ENCODE peak calls at places on chromosomes 16 and 17, in ten cellular contexts. V, O, T, B, Z, M, C, J, A and L are unnamed samples.

GRCh38 chr16:50369133-50369804 is 481 bp upstream of the BRD7 start:
- DNase-seq in V (no peak), O (no peak), T (no peak), B (no peak), Z (no peak), M (no peak), C (no peak), J (no peak), A (no peak), L (no peak)

GRCh38 chr17:82839617-82840292 is at the start of gene ZNF750:
- DNase-seq in V (no peak), O (no peak), T (no peak), B (no peak), Z (no peak), M (no peak), C (no peak), J (no peak), A (no peak), L (no peak)

GRCh38 chr17:57257213-57257873 is 1.0 kb downstream of the MSI2 start:
- DNase-seq in V (peak), O (peak), T (no peak), B (no peak), Z (no peak), M (no peak), C (peak), J (no peak), A (no peak), L (no peak)

GRCh38 chr17:38589462-38590114 is 16.2 kb downstream of the SRCIN1 start:
- DNase-seq in V (no peak), O (no peak), T (no peak), B (no peak), Z (no peak), M (no peak), C (no peak), J (no peak), A (no peak), L (no peak)

GRCh38 chr17:15740570-15741120 is 8.6 kb downstream of the TBC1D26 start:
- DNase-seq in V (no peak), O (no peak), T (no peak), B (no peak), Z (no peak), M (no peak), C (no peak), J (no peak), A (no peak), L (no peak)

GRCh38 chr17:50161911-50162288 is 3.9 kb upstream of the SGCA start:
- DNase-seq in V (no peak), O (no peak), T (no peak), B (no peak), Z (no peak), M (no peak), C (no peak), J (peak), A (no peak), L (no peak)

GRCh38 chr17:35094902-35095301 is 24.8 kb downstream of the RAD51D start:
- DNase-seq in V (peak), O (peak), T (no peak), B (peak), Z (no peak), M (no peak), C (no peak), J (no peak), A (no peak), L (no peak)

GRCh38 chr16:15972046-15972868 is 22.8 kb downstream of the ABCC1 start:
- DNase-seq in V (no peak), O (peak), T (no peak), B (no peak), Z (no peak), M (no peak), C (no peak), J (no peak), A (no peak), L (no peak)

GRCh38 chr16:3328104-3328503 is 22.8 kb downstream of the ZNF75A start:
- DNase-seq in V (no peak), O (no peak), T (no peak), B (no peak), Z (no peak), M (no peak), C (no peak), J (no peak), A (no peak), L (no peak)

GRCh38 chr16:22727285-22728166 is 86.4 kb upstream of the HS3ST2 start:
- DNase-seq in V (no peak), O (no peak), T (no peak), B (no peak), Z (no peak), M (no peak), C (no peak), J (no peak), A (no peak), L (no peak)

GRCh38 chr17:77089118-77089477 is 51.7 kb upstream of the SEC14L1 start:
- DNase-seq in V (peak), O (no peak), T (peak), B (no peak), Z (no peak), M (no peak), C (no peak), J (no peak), A (no peak), L (no peak)

GRCh38 chr16:724188-725040 is 1.8 kb downstream of the CCDC78 start:
- DNase-seq in V (no peak), O (no peak), T (no peak), B (no peak), Z (no peak), M (no peak), C (no peak), J (no peak), A (no peak), L (no peak)

GRCh38 chr16:68902376-68903345 is 59.3 kb downstream of the TANGO6 start:
- DNase-seq in V (peak), O (peak), T (no peak), B (peak), Z (peak), M (no peak), C (no peak), J (no peak), A (no peak), L (peak)

GRCh38 chr16:79307214-79307613 is 293.3 kb downstream of the MAF start:
- DNase-seq in V (no peak), O (no peak), T (no peak), B (no peak), Z (no peak), M (peak), C (no peak), J (peak), A (no peak), L (peak)

GRCh38 chr17:2435181-2435741 is 34.4 kb upstream of the MNT start:
- DNase-seq in V (no peak), O (no peak), T (no peak), B (no peak), Z (peak), M (no peak), C (no peak), J (no peak), A (no peak), L (peak)

GRCh38 chr17:67400193-67400592 is 23.1 kb downstream of the PITPNC1 start:
- DNase-seq in V (no peak), O (no peak), T (no peak), B (no peak), Z (no peak), M (no peak), C (no peak), J (no peak), A (no peak), L (no peak)

GRCh38 chr16:85667261-85667660 is 21.5 kb downstream of the GINS2 start:
- DNase-seq in V (no peak), O (no peak), T (no peak), B (no peak), Z (no peak), M (no peak), C (no peak), J (peak), A (no peak), L (no peak)

GRCh38 chr17:16989230-16989952 is 17.5 kb upstream of the TNFRSF13B start:
- DNase-seq in V (no peak), O (no peak), T (no peak), B (no peak), Z (no peak), M (no peak), C (peak), J (no peak), A (no peak), L (no peak)

GRCh38 chr16:57764341-57765159 is 29.0 kb downstream of the KATNB1 start:
- DNase-seq in V (peak), O (peak), T (no peak), B (peak), Z (no peak), M (no peak), C (no peak), J (peak), A (no peak), L (no peak)

GRCh38 chr16:77191259-77191969 is 424 bp downstream of the MON1B start:
- DNase-seq in V (peak), O (peak), T (no peak), B (no peak), Z (no peak), M (no peak), C (no peak), J (no peak), A (no peak), L (no peak)

GRCh38 chr17:50686494-50687199 is 21.1 kb downstream of the ANKRD40 start:
- DNase-seq in V (peak), O (peak), T (no peak), B (peak), Z (no peak), M (peak), C (no peak), J (peak), A (no peak), L (no peak)

GRCh38 chr16:17359778-17360177 is 111.0 kb downstream of the XYLT1 start:
- DNase-seq in V (no peak), O (peak), T (peak), B (no peak), Z (no peak), M (peak), C (no peak), J (no peak), A (peak), L (no peak)

GRCh38 chr16:85898521-85899442 is at the start of gene IRF8:
- DNase-seq in V (no peak), O (peak), T (peak), B (no peak), Z (peak), M (peak), C (peak), J (peak), A (peak), L (peak)